ENCODE peak calls at places on chromosome 11, in ten cellular contexts. Z is right lobe of liver; G is heart right ventricle; P is upper lobe of right lung; A is left lung; U is PC-3; F is CD4-positive, alpha-beta T cell; M is adrenal gland; B is sigmoid colon; C is HCT116. V is an unnamed sample. For H3K9me3, the result is how much of the 10 kb centered on the place peaks cover.

GRCh38 chr11:398826-399225 is 4.8 kb downstream of the PKP3 start:
- DNase-seq in Z (no peak), G (no peak), P (no peak), A (no peak), U (no peak), F (no peak), M (no peak), B (no peak), C (no peak), V (no peak)

GRCh38 chr11:2587132-2587930 is 112.5 kb downstream of the KCNQ1OT1 start:
- DNase-seq in Z (peak), G (no peak), P (peak), A (peak), U (no peak), F (no peak), M (peak), B (peak), C (no peak), V (no peak)

GRCh38 chr11:119389611-119390254 is 8.2 kb upstream of the USP2 start:
- DNase-seq in Z (no peak), G (no peak), P (no peak), A (no peak), U (peak), F (no peak), M (no peak), B (no peak), C (no peak), V (no peak)

GRCh38 chr11:34232810-34233209 is 125.0 kb downstream of the ABTB2 start:
- DNase-seq in Z (no peak), G (no peak), P (no peak), A (no peak), U (no peak), F (no peak), M (no peak), B (no peak), C (no peak), V (no peak)

GRCh38 chr11:62602141-62603071 is 741 bp upstream of the MTA2 start:
- DNase-seq in Z (peak), G (peak), P (peak), A (peak), U (peak), F (no peak), M (peak), B (peak), C (no peak), V (no peak)

GRCh38 chr11:108196901-108197300 is 25.5 kb downstream of the NPAT start:
- DNase-seq in Z (no peak), G (no peak), P (no peak), A (no peak), U (no peak), F (no peak), M (no peak), B (no peak), C (no peak), V (no peak)

GRCh38 chr11:86737752-86738151 is 62.6 kb upstream of the PRSS23 start:
- DNase-seq in Z (no peak), G (no peak), P (no peak), A (no peak), U (peak), F (no peak), M (no peak), B (no peak), C (no peak), V (no peak)

GRCh38 chr11:85884581-85885021 is 29.4 kb downstream of the CCDC83 start:
- DNase-seq in Z (no peak), G (no peak), P (no peak), A (no peak), U (no peak), F (no peak), M (no peak), B (no peak), C (no peak), V (no peak)

GRCh38 chr11:58152776-58153175 is 27.4 kb upstream of the OR9I1 start:
- DNase-seq in Z (no peak), G (no peak), P (no peak), A (no peak), U (no peak), F (no peak), M (no peak), B (no peak), C (no peak), V (no peak)

GRCh38 chr11:3834349-3835099 is 6.2 kb downstream of the RHOG start:
- DNase-seq in Z (peak), G (peak), P (peak), A (peak), U (no peak), F (no peak), M (peak), B (no peak), C (no peak), V (no peak)

GRCh38 chr11:112392860-112393259 is 132.2 kb upstream of the PLET1 start:
- DNase-seq in Z (no peak), G (no peak), P (no peak), A (no peak), U (no peak), F (no peak), M (no peak), B (no peak), C (no peak), V (no peak)

GRCh38 chr11:1150769-1151365 is 6.9 kb upstream of the MUC5AC start:
- DNase-seq in Z (peak), G (no peak), P (peak), A (no peak), U (peak), F (no peak), M (peak), B (no peak), C (no peak), V (no peak)

GRCh38 chr11:100031973-100032372 is 655.1 kb upstream of the ARHGAP42 start:
- DNase-seq in Z (no peak), G (no peak), P (no peak), A (no peak), U (no peak), F (no peak), M (no peak), B (no peak), C (no peak), V (no peak)
- H3K9me3 ChIP-seq in Z (under half), G (under half), P (under half), A (under half), U (under half), F (under half), M (under half), B (under half), C (under half), V (under half)

DNA sequence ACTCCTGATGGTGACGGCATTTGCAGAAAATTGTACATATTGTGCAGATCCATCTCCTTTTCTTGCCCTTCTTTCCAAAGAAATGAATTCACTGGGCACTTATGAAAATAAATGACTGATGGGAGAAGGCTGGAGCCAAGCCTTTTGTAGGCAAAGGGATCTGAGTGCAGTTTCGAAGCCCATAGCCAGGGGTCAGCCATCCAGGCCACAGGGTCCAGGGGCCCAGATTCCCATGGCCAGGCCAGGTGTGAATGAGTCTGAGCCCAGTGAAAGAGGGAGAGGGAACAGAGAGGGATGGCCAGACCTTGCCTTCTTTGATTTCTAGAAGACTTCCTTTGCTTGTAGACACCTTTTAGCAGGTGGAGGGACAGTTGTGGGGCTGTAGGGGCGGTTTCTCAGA is 209.1 kb downstream of the KIRREL3 start:
- DNase-seq in Z (no peak), G (no peak), P (no peak), A (no peak), U (no peak), F (no peak), M (no peak), B (no peak), C (no peak), V (no peak)
- H3K9me3 ChIP-seq in Z (under half), G (under half), P (under half), A (under half), U (under half), F (under half), M (under half), B (under half), C (under half), V (under half)

DNA sequence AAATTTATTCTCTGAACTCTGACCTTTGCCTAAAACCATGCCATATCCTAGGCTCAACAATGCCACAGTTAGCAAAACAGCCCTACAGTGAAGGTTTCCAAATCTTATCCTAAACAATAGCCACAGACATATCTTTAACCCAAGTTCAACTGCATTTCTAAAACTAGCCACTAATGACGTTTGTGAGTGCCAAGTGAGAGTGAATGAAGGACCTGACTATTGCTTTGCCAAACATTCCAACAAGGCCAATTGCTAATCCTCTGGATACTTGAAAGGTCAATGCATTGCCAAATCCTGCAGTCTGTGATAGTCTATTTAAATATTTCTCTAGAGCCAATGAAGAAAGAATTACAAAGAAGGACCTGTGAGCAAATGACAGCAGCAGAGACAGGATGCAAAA is 2.5 kb upstream of the OR4C45 start:
- DNase-seq in Z (no peak), G (no peak), P (no peak), A (no peak), U (no peak), F (no peak), M (no peak), B (no peak), C (no peak), V (no peak)
- H3K9me3 ChIP-seq in Z (under half), G (under half), P (under half), A (under half), U (under half), F (under half), M (under half), B (under half), C (under half), V (under half)

GRCh38 chr11:26865703-26866102 is 128.2 kb upstream of the FIBIN start:
- DNase-seq in Z (no peak), G (no peak), P (no peak), A (no peak), U (no peak), F (no peak), M (no peak), B (no peak), C (no peak), V (no peak)
- H3K9me3 ChIP-seq in Z (under half), G (under half), P (under half), A (under half), U (under half), F (under half), M (under half), B (under half), C (under half), V (under half)

GRCh38 chr11:17578958-17579357 is 31.9 kb downstream of the OTOG start:
- DNase-seq in Z (peak), G (no peak), P (no peak), A (no peak), U (no peak), F (no peak), M (peak), B (peak), C (no peak), V (no peak)
- H3K9me3 ChIP-seq in Z (under half), G (under half), P (under half), A (under half), U (under half), F (under half), M (under half), B (under half), C (under half), V (under half)

DNA sequence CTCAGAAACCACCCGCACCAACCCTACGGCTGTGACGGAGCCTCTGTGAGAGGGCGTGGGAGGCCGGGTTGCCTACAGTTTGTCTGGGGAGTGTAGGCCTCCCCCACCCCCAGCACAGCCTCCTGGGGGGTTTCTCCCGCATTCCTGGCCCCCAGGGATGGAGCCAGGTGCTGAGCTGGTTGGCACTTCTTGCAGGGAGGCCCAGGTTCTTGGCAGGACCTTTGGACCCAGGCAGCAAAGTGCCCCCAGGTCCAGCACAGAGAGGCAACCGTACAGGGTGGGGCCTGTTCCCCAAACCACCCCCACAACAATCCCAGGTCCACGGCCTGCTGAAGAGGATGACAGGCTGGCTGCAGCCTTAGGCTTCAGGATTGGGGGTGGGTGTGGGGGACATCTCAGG is 36.5 kb downstream of the MACROD1 start:
- DNase-seq in Z (no peak), G (no peak), P (no peak), A (no peak), U (no peak), F (no peak), M (no peak), B (no peak), C (no peak), V (no peak)
- H3K9me3 ChIP-seq in Z (under half), G (under half), P (under half), A (under half), U (under half), F (under half), M (under half), B (under half), C (under half), V (under half)

GRCh38 chr11:64449381-64450167 is 90.6 kb downstream of the RPS6KA4 start:
- DNase-seq in Z (peak), G (peak), P (peak), A (peak), U (peak), F (peak), M (peak), B (peak), C (peak), V (peak)
- H3K9me3 ChIP-seq in Z (under half), G (under half), P (under half), A (under half), U (under half), F (under half), M (under half), B (under half), C (under half), V (under half)